ENCODE peak calls at places on chromosomes 4 and X, in five cellular contexts. E is thoracic aorta, U is right atrium auricular region, D is cardiac muscle cell, A is fibroblast of lung. X is an unnamed sample. For H3K9me3, the result is how much of the 10 kb centered on the place peaks cover.

GRCh38 chr4:144862221-144862620 is 216.3 kb downstream of the HHIP start:
- DNase-seq in E (no peak), U (no peak), D (no peak), A (no peak), X (no peak)

GRCh38 chr4:16516796-16517413 is 290.6 kb upstream of the TAPT1 start:
- DNase-seq in E (no peak), U (peak), D (peak), A (peak), X (no peak)

GRCh38 chr4:8286719-8287355 is 17.3 kb downstream of the HTRA3 start:
- DNase-seq in E (no peak), U (no peak), D (no peak), A (no peak), X (no peak)

GRCh38 chrX:31126205-31126604 is 54.4 kb upstream of the FTHL17 start:
- DNase-seq in E (no peak), U (no peak), D (no peak), A (peak), X (no peak)

GRCh38 chr4:34469518-34469917 is 1774.8 kb downstream of the ARAP2 start:
- DNase-seq in E (no peak), U (no peak), D (no peak), A (no peak), X (no peak)

GRCh38 chr4:3683077-3683743 is 83.0 kb upstream of the ADRA2C start:
- DNase-seq in E (no peak), U (no peak), D (no peak), A (no peak), X (no peak)

GRCh38 chr4:10082459-10083272 is 33.9 kb downstream of the WDR1 start:
- DNase-seq in E (no peak), U (no peak), D (no peak), A (no peak), X (no peak)

GRCh38 chrX:124212622-124213021 is 119.8 kb upstream of the TEX13D start:
- DNase-seq in E (no peak), U (no peak), D (no peak), A (no peak), X (no peak)

GRCh38 chr4:102342404-102343074 is 2.7 kb downstream of the SLC39A8 start:
- DNase-seq in E (no peak), U (no peak), D (peak), A (no peak), X (no peak)

GRCh38 chrX:38233891-38234807 is 13.5 kb upstream of the SRPX start:
- DNase-seq in E (no peak), U (no peak), D (no peak), A (peak), X (no peak)

GRCh38 chr4:48924416-48924815 is 17.8 kb upstream of the OCIAD2 start:
- DNase-seq in E (no peak), U (no peak), D (no peak), A (no peak), X (no peak)

GRCh38 chr4:11548529-11549176 is 120.0 kb upstream of the HS3ST1 start:
- DNase-seq in E (no peak), U (no peak), D (peak), A (peak), X (no peak)

GRCh38 chrX:102672876-102673275 is 21.6 kb downstream of the GPRASP1 start:
- DNase-seq in E (no peak), U (no peak), D (no peak), A (peak), X (no peak)

GRCh38 chr4:10084651-10085320 is 31.8 kb downstream of the WDR1 start:
- DNase-seq in E (no peak), U (no peak), D (no peak), A (no peak), X (no peak)

GRCh38 chr4:4995103-4995761 is 24.0 kb downstream of the CYTL1 start:
- DNase-seq in E (peak), U (peak), D (peak), A (peak), X (peak)

GRCh38 chr4:85039526-85039925 is 73.0 kb upstream of the WDFY3 start:
- DNase-seq in E (no peak), U (no peak), D (no peak), A (peak), X (no peak)

GRCh38 chr4:73181231-73181630 is 77.4 kb downstream of the ANKRD17 start:
- DNase-seq in E (no peak), U (no peak), D (no peak), A (no peak), X (no peak)

GRCh38 chr4:189143255-189143654 is 797.4 kb upstream of the FRG1 start:
- DNase-seq in E (no peak), U (no peak), D (no peak), A (peak), X (no peak)

GRCh38 chr4:7366180-7366957 is 68.4 kb downstream of the PSAPL1 start:
- DNase-seq in E (no peak), U (no peak), D (no peak), A (no peak), X (no peak)

GRCh38 chr4:9943761-9944160 is 77.5 kb downstream of the SLC2A9 start:
- DNase-seq in E (no peak), U (peak), D (no peak), A (no peak), X (peak)

GRCh38 chr4:73964862-73965611 is 16.8 kb downstream of the PF4 start:
- DNase-seq in E (no peak), U (no peak), D (peak), A (no peak), X (no peak)

GRCh38 chr4:7144374-7145290 is 47.7 kb upstream of the SORCS2 start:
- DNase-seq in E (no peak), U (no peak), D (no peak), A (peak), X (no peak)

GRCh38 chr4:23930750-23931488 is 41.1 kb upstream of the PPARGC1A start:
- DNase-seq in E (peak), U (peak), D (peak), A (peak), X (no peak)

GRCh38 chr4:154722262-154722661 is 21.5 kb upstream of the LRAT start:
- DNase-seq in E (no peak), U (no peak), D (no peak), A (no peak), X (no peak)

GRCh38 chr4:67273676-67274075 is 271.6 kb downstream of the CENPC start:
- DNase-seq in E (no peak), U (no peak), D (no peak), A (no peak), X (no peak)

GRCh38 chr4:86043755-86044592 is 315.9 kb downstream of the MAPK10 start:
- DNase-seq in E (no peak), U (no peak), D (peak), A (peak), X (no peak)

GRCh38 chr4:2942037-2942531 is 21.1 kb downstream of the NOP14 start:
- DNase-seq in E (no peak), U (peak), D (no peak), A (no peak), X (no peak)

GRCh38 chrX:41730101-41730500 is 6.1 kb downstream of the GPR82 start:
- DNase-seq in E (no peak), U (no peak), D (no peak), A (peak), X (no peak)

GRCh38 chrX:141668371-141668770 is 30.2 kb downstream of the SPANXD start:
- DNase-seq in E (no peak), U (no peak), D (no peak), A (peak), X (no peak)

GRCh38 chr4:71553605-71554004 is 214.8 kb downstream of the SLC4A4 start:
- DNase-seq in E (no peak), U (no peak), D (peak), A (peak), X (no peak)

GRCh38 chr4:23878912-23879732 is 10.7 kb downstream of the PPARGC1A start:
- DNase-seq in E (no peak), U (no peak), D (peak), A (peak), X (no peak)

GRCh38 chrX:70449457-70449966 is 4.9 kb downstream of the DLG3 start:
- DNase-seq in E (no peak), U (no peak), D (no peak), A (no peak), X (no peak)

GRCh38 chrX:70446380-70447350 is 2.0 kb downstream of the DLG3 start:
- DNase-seq in E (no peak), U (no peak), D (no peak), A (no peak), X (peak)

GRCh38 chrX:70445197-70445656 is 592 bp downstream of the DLG3 start:
- DNase-seq in E (no peak), U (no peak), D (no peak), A (no peak), X (no peak)

GRCh38 chrX:70444326-70445196 is at the start of gene DLG3:
- DNase-seq in E (no peak), U (no peak), D (peak), A (peak), X (no peak)

GRCh38 chrX:70445876-70446275 is 1.2 kb downstream of the DLG3 start:
- DNase-seq in E (no peak), U (no peak), D (no peak), A (no peak), X (no peak)
- H3K9me3 ChIP-seq in E (under half), U (under half), D (under half), A (under half), X (under half)

GRCh38 chrX:10050481-10050880 is 83.3 kb downstream of the CLDN34 start:
- DNase-seq in E (no peak), U (no peak), D (no peak), A (peak), X (no peak)

GRCh38 chrX:10048695-10049094 is 81.5 kb downstream of the CLDN34 start:
- DNase-seq in E (no peak), U (no peak), D (no peak), A (no peak), X (no peak)

GRCh38 chrX:10048076-10048475 is 80.9 kb downstream of the CLDN34 start:
- DNase-seq in E (no peak), U (no peak), D (no peak), A (no peak), X (no peak)

GRCh38 chrX:10047631-10048030 is 80.5 kb downstream of the CLDN34 start:
- DNase-seq in E (no peak), U (no peak), D (no peak), A (no peak), X (no peak)

GRCh38 chrX:10049246-10049645 is 82.1 kb downstream of the CLDN34 start:
- DNase-seq in E (no peak), U (no peak), D (no peak), A (no peak), X (no peak)
- H3K27ac ChIP-seq in E (no peak), U (no peak), D (no peak), A (no peak), X (no peak)

GRCh38 chr4:146640459-146641061 is 1.9 kb downstream of the POU4F2 start:
- DNase-seq in E (no peak), U (no peak), D (no peak), A (no peak), X (no peak)
- H3K4me3 ChIP-seq in E (no peak), U (no peak), D (no peak), A (no peak), X (no peak)

GRCh38 chrX:139828037-139828436 is 104.8 kb downstream of the ATP11C start:
- DNase-seq in E (no peak), U (no peak), D (no peak), A (no peak), X (no peak)

GRCh38 chrX:139831689-139832456 is 101.0 kb downstream of the ATP11C start:
- DNase-seq in E (no peak), U (no peak), D (peak), A (peak), X (no peak)

GRCh38 chrX:139828830-139829229 is 104.0 kb downstream of the ATP11C start:
- DNase-seq in E (no peak), U (no peak), D (no peak), A (no peak), X (no peak)

GRCh38 chrX:139832728-139833309 is 100.0 kb downstream of the ATP11C start:
- DNase-seq in E (no peak), U (no peak), D (no peak), A (no peak), X (no peak)

GRCh38 chrX:139831017-139831416 is 101.8 kb downstream of the ATP11C start:
- DNase-seq in E (no peak), U (no peak), D (no peak), A (no peak), X (no peak)
- H3K9me3 ChIP-seq in E (under half), U (under half), D (under half), A (under half), X (under half)

GRCh38 chr4:128635141-128635911 is 174.2 kb upstream of the JADE1 start:
- DNase-seq in E (no peak), U (peak), D (peak), A (peak), X (no peak)
- H3K27ac ChIP-seq in E (peak), U (peak), D (peak), A (no peak), X (no peak)

X was measured in vagina.